ENCODE peak calls at places on chromosomes 13 and 19, in eight cellular contexts. K is AG04450, J is psoas muscle, T is suprapubic skin, Z is right atrium auricular region, A is adrenal gland, G is heart right ventricle, E is IMR-90. Q is an unnamed sample.

GRCh38 chr13:20616059-20616797 is 49.3 kb downstream of the IFT88 start:
- DNase-seq in J (no peak), Z (no peak), K (peak; percentile 82), T (no peak), A (no peak), G (no peak), E (peak; percentile 98), Q (peak; percentile 78)

GRCh38 chr13:96141032-96141431 is 51.1 kb downstream of the HS6ST3 start:
- DNase-seq in E (peak; percentile 2), T (no peak), K (no peak), Z (no peak), G (no peak), J (no peak), A (no peak), Q (no peak)

GRCh38 chr13:45196622-45197021 is 4.2 kb downstream of the KCTD4 start:
- DNase-seq in T (no peak), E (peak; percentile 80), Z (no peak), G (no peak), A (peak; percentile 36), K (no peak), J (no peak), Q (peak; percentile 90)

GRCh38 chr19:2282062-2282861 is at the start of gene PEAK3:
- DNase-seq in G (peak; percentile 81), J (peak; percentile 85), K (no peak), E (peak; percentile 24), Z (peak; percentile 84), T (peak; percentile 81), A (peak; percentile 50), Q (no peak)

GRCh38 chr19:40322951-40323615 is 25.1 kb downstream of the C19orf47 start:
- DNase-seq in J (no peak), K (no peak), Z (no peak), G (no peak), E (no peak), T (peak; percentile 36), A (no peak), Q (no peak)

GRCh38 chr19:29578349-29578748 is 27.7 kb upstream of the POP4 start:
- DNase-seq in J (no peak), G (no peak), A (no peak), Z (no peak), E (no peak), T (no peak), K (no peak), Q (no peak)

GRCh38 chr19:14139944-14140343 is 3.6 kb upstream of the ASF1B start:
- DNase-seq in A (peak; percentile 60), K (no peak), Z (no peak), E (no peak), T (no peak), G (no peak), J (peak; percentile 87), Q (peak; percentile 45)

GRCh38 chr13:40692946-40693345 is 26.5 kb upstream of the FOXO1 start:
- DNase-seq in G (no peak), A (no peak), Z (no peak), E (no peak), K (no peak), J (no peak), T (no peak), Q (peak; percentile 26)

GRCh38 chr13:111112196-111112595 is 2.9 kb upstream of the ARHGEF7 start:
- DNase-seq in E (no peak), A (no peak), K (no peak), T (no peak), Z (no peak), J (no peak), G (no peak), Q (no peak)
- H3K27me3 ChIP-seq in E (peaks cover 60% of the 10 kb centered on the region), A (no peaks in the 10 kb centered on the region), K (peaks cover 51% of the 10 kb centered on the region), T (peaks cover 62% of the 10 kb centered on the region), Z (no peaks in the 10 kb centered on the region), J (no peaks in the 10 kb centered on the region), G (no peaks in the 10 kb centered on the region), Q (peaks cover 72% of the 10 kb centered on the region)

DNA sequence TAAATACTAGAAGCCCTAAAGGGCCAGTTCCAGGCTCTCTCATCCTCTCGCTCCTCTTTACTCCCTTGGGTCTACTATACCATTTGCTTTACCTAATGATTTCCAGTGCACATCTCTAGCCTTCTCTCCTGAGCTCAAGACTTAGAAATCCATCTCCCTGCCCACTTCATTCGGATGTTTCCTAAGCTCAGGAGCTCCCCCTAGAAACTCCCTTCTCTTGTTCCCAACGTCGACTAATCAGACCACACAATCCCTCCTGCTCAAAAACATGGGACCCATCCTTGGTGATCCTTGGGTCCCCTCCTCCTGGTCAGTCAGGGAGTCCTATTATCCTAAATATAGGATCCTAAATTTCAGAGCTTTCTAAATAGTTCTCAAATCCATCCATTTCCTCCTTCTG is 21.1 kb upstream of the STK24 start:
- DNase-seq in G (no peak), J (no peak), Z (no peak), K (no peak), E (no peak), T (no peak), A (no peak), Q (no peak)
- TF ChIP-seq CTCF in G (peak; percentile 34), J (no peak), Z (no peak), K (peak; percentile 39), E (no peak), T (no peak), A (peak; percentile 16), Q (peak; percentile 35)

GRCh38 chr19:36373638-36374156 is 5.3 kb downstream of the ZFP14 start:
- DNase-seq in G (no peak), Z (no peak), J (no peak), A (no peak), T (no peak), E (no peak), K (no peak), Q (no peak)
- H3K27me3 ChIP-seq in G (no peaks in the 10 kb centered on the region), Z (no peaks in the 10 kb centered on the region), J (no peaks in the 10 kb centered on the region), A (no peaks in the 10 kb centered on the region), T (no peaks in the 10 kb centered on the region), E (no peaks in the 10 kb centered on the region), K (no peaks in the 10 kb centered on the region), Q (no peaks in the 10 kb centered on the region)

GRCh38 chr13:46498650-46499049 is 54.3 kb upstream of the LRCH1 start:
- DNase-seq in K (no peak), J (no peak), T (no peak), Z (no peak), A (no peak), G (no peak), E (no peak), Q (no peak)

GRCh38 chr13:46495066-46495465 is 57.9 kb upstream of the LRCH1 start:
- DNase-seq in Z (no peak), J (no peak), E (no peak), A (no peak), G (no peak), T (no peak), K (no peak), Q (no peak)

GRCh38 chr13:46492946-46493345 is 60.0 kb upstream of the LRCH1 start:
- DNase-seq in T (no peak), J (no peak), Z (no peak), A (no peak), K (no peak), E (peak; percentile 48), G (peak; percentile 29), Q (no peak)

GRCh38 chr13:46495647-46496046 is 57.3 kb upstream of the LRCH1 start:
- DNase-seq in K (no peak), J (no peak), E (no peak), A (no peak), T (no peak), G (no peak), Z (no peak), Q (no peak)

DNA sequence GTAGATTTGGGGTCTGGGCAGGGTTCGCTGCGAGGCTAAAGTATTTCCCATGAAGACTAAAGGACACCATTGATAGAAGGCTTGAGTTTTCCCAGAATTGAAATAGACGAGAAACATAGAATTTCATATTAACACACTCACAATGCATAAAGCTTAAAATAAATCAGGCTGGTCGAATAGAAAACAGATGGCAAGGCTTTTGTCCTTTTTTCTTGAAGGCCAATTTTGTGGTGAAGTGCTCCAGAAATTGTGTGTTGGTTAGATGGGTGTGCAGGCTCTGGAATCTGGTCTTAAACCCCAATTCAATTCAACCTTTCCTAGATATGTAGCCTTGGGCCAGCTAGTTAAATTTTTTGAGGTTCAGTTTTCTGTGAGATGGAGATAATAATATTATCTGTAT is 56.9 kb upstream of the LRCH1 start:
- DNase-seq in K (no peak), G (no peak), A (no peak), E (no peak), T (no peak), Z (no peak), J (no peak), Q (no peak)
- TF ChIP-seq CTCF in K (no peak), G (no peak), A (no peak), E (no peak), T (no peak), Z (no peak), J (no peak), Q (no peak)

GRCh38 chr19:10291554-10292205 is 1.9 kb downstream of the ICAM5 start:
- DNase-seq in J (no peak), E (peak; percentile 10), G (no peak), Z (no peak), K (no peak), A (no peak), T (no peak), Q (no peak)
- H3K27me3 ChIP-seq in J (peaks cover 100% of the 10 kb centered on the region), E (no peaks in the 10 kb centered on the region), G (peaks cover 39% of the 10 kb centered on the region), Z (peaks cover 65% of the 10 kb centered on the region), K (peaks cover 8% of the 10 kb centered on the region), A (peaks cover 80% of the 10 kb centered on the region), T (peaks cover 97% of the 10 kb centered on the region), Q (peaks cover 93% of the 10 kb centered on the region)

DNA sequence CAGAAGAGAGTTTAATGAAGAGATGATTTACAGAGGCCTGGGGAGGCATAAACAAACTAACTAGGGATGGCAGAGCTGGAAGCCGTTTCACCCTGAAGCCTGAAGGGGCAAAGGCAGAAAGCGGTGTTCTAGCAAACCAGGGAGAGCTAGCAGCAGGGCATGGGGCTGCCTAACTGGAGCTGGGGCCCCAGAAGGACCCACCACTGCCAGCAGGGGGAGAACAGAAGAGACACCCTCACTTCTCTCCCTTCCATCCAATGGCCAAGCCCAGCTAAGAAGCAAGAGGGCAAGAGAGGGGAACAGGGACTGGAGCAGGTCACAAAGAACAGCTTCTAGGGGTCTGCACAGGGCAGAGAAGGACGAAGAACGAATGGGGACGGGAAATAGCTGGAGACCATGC is 195.5 kb downstream of the KATNAL1 start:
- DNase-seq in K (no peak), T (no peak), E (no peak), J (no peak), G (no peak), A (no peak), Z (no peak), Q (no peak)
- TF ChIP-seq CTCF in K (peak; percentile 52), T (no peak), E (peak; percentile 39), J (no peak), G (no peak), A (no peak), Z (no peak), Q (peak; percentile 31)

GRCh38 chr19:19205416-19206410 is 2.5 kb upstream of the NR2C2AP start:
- DNase-seq in T (no peak), K (no peak), A (no peak), Z (no peak), E (no peak), G (no peak), J (no peak), Q (no peak)
- H3K27me3 ChIP-seq in T (peaks cover 8% of the 10 kb centered on the region), K (peaks cover 2% of the 10 kb centered on the region), A (peaks cover 11% of the 10 kb centered on the region), Z (no peaks in the 10 kb centered on the region), E (peaks cover 10% of the 10 kb centered on the region), G (no peaks in the 10 kb centered on the region), J (peaks cover 11% of the 10 kb centered on the region), Q (no peaks in the 10 kb centered on the region)